ENCODE peak calls at places on chromosomes 16 and 17, in six cellular contexts. One of them, this sample, is unnamed.

GRCh38 chr17:41689497-41690299 is 1.0 kb downstream of the EIF1 start:
- DNase-seq in HL-60: no peak
- DNase-seq in stomach: no peak
- DNase-seq in vagina: no peak
- DNase-seq in GM23338: peak; percentile 83
- DNase-seq in Panc1: no peak
- DNase-seq in this sample: no peak

GRCh38 chr17:17712268-17712924 is 31.1 kb downstream of the RAI1 start:
- DNase-seq in HL-60: peak; percentile 66
- DNase-seq in GM23338: no peak
- DNase-seq in Panc1: no peak
- DNase-seq in stomach: no peak
- DNase-seq in vagina: no peak
- DNase-seq in this sample: peak; percentile 67

GRCh38 chr17:46003907-46004748 is 5.1 kb downstream of the STH start:
- DNase-seq in vagina: no peak
- DNase-seq in HL-60: no peak
- DNase-seq in stomach: peak; percentile 84
- DNase-seq in Panc1: no peak
- DNase-seq in GM23338: no peak
- DNase-seq in this sample: no peak

GRCh38 chr17:8476741-8477140 is 41.1 kb downstream of the NDEL1 start:
- DNase-seq in HL-60: no peak
- DNase-seq in vagina: no peak
- DNase-seq in GM23338: no peak
- DNase-seq in Panc1: no peak
- DNase-seq in stomach: no peak
- DNase-seq in this sample: no peak

GRCh38 chr17:17922198-17922901 is 49.9 kb downstream of the TOM1L2 start:
- DNase-seq in HL-60: no peak
- DNase-seq in stomach: no peak
- DNase-seq in Panc1: no peak
- DNase-seq in vagina: no peak
- DNase-seq in GM23338: peak; percentile 29
- DNase-seq in this sample: no peak

GRCh38 chr17:19770985-19771710 is 23.1 kb upstream of the ALDH3A1 start:
- DNase-seq in stomach: no peak
- DNase-seq in HL-60: no peak
- DNase-seq in Panc1: no peak
- DNase-seq in GM23338: no peak
- DNase-seq in vagina: no peak
- DNase-seq in this sample: no peak

GRCh38 chr17:49224198-49224996 is 6.2 kb downstream of the PHOSPHO1 start:
- DNase-seq in vagina: no peak
- DNase-seq in GM23338: peak; percentile 80
- DNase-seq in HL-60: no peak
- DNase-seq in stomach: peak; percentile 46
- DNase-seq in Panc1: no peak
- DNase-seq in this sample: no peak

GRCh38 chr17:33142703-33143299 is 150.3 kb downstream of the ASIC2 start:
- DNase-seq in HL-60: no peak
- DNase-seq in Panc1: no peak
- DNase-seq in GM23338: peak; percentile 71
- DNase-seq in stomach: no peak
- DNase-seq in vagina: no peak
- DNase-seq in this sample: no peak

GRCh38 chr16:57607676-57608461 is 20.6 kb upstream of the ADGRG1 start:
- DNase-seq in HL-60: no peak
- DNase-seq in Panc1: no peak
- DNase-seq in GM23338: no peak
- DNase-seq in vagina: peak; percentile 34
- DNase-seq in stomach: no peak
- DNase-seq in this sample: no peak

GRCh38 chr16:12296406-12296805 is 319.9 kb downstream of the SNX29 start:
- DNase-seq in Panc1: no peak
- DNase-seq in GM23338: no peak
- DNase-seq in vagina: no peak
- DNase-seq in HL-60: no peak
- DNase-seq in stomach: no peak
- DNase-seq in this sample: no peak

GRCh38 chr16:391885-392335 is 5.1 kb upstream of the NME4 start:
- DNase-seq in GM23338: peak; percentile 86
- DNase-seq in Panc1: no peak
- DNase-seq in stomach: peak; percentile 60
- DNase-seq in vagina: no peak
- DNase-seq in HL-60: peak; percentile 54
- DNase-seq in this sample: peak; percentile 73

GRCh38 chr16:56932588-56933265 is 785 bp downstream of the HERPUD1 start:
- DNase-seq in HL-60: peak; percentile 74
- DNase-seq in stomach: peak; percentile 80
- DNase-seq in Panc1: peak; percentile 38
- DNase-seq in GM23338: peak; percentile 37
- DNase-seq in vagina: no peak
- DNase-seq in this sample: no peak

GRCh38 chr17:7208027-7208571 is 11.5 kb downstream of the DLG4 start:
- DNase-seq in stomach: no peak
- DNase-seq in Panc1: no peak
- DNase-seq in HL-60: no peak
- DNase-seq in GM23338: peak; percentile 87
- DNase-seq in vagina: no peak
- DNase-seq in this sample: no peak

GRCh38 chr17:82963104-82963950 is 116.1 kb upstream of the METRNL start:
- DNase-seq in Panc1: no peak
- DNase-seq in GM23338: peak; percentile 95
- DNase-seq in vagina: no peak
- DNase-seq in HL-60: peak; percentile 18
- DNase-seq in stomach: peak; percentile 81
- DNase-seq in this sample: peak; percentile 54

GRCh38 chr17:34579979-34580684 is 750 bp downstream of the TMEM132E start:
- DNase-seq in HL-60: no peak
- DNase-seq in Panc1: no peak
- DNase-seq in stomach: no peak
- DNase-seq in vagina: no peak
- DNase-seq in GM23338: peak; percentile 72
- DNase-seq in this sample: peak; percentile 37

GRCh38 chr17:76716146-76716833 is 5.5 kb upstream of the MXRA7 start:
- DNase-seq in stomach: peak; percentile 48
- DNase-seq in GM23338: no peak
- DNase-seq in vagina: no peak
- DNase-seq in HL-60: peak; percentile 99
- DNase-seq in Panc1: no peak
- DNase-seq in this sample: no peak
- TF ChIP-seq POLR2AphosphoS5 in stomach: no peak
- TF ChIP-seq POLR2AphosphoS5 in GM23338: no peak
- TF ChIP-seq POLR2AphosphoS5 in vagina: no peak
- TF ChIP-seq POLR2AphosphoS5 in HL-60: peak; percentile 96
- TF ChIP-seq POLR2AphosphoS5 in Panc1: no peak
- TF ChIP-seq POLR2AphosphoS5 in this sample: peak; percentile 20

GRCh38 chr16:4416200-4417032 is at the start of gene CORO7:
- DNase-seq in HL-60: peak; percentile 90
- DNase-seq in Panc1: no peak
- DNase-seq in GM23338: peak; percentile 93
- DNase-seq in vagina: no peak
- DNase-seq in stomach: peak; percentile 98
- DNase-seq in this sample: peak; percentile 93
- TF ChIP-seq POLR2AphosphoS5 in HL-60: peak; percentile 36
- TF ChIP-seq POLR2AphosphoS5 in Panc1: peak; percentile 50
- TF ChIP-seq POLR2AphosphoS5 in GM23338: no peak
- TF ChIP-seq POLR2AphosphoS5 in vagina: peak; percentile 80
- TF ChIP-seq POLR2AphosphoS5 in stomach: peak; percentile 51
- TF ChIP-seq POLR2AphosphoS5 in this sample: peak; percentile 59

GRCh38 chr16:85334718-85335583 is 222.7 kb upstream of the CIBAR2 start:
- DNase-seq in vagina: no peak
- DNase-seq in HL-60: no peak
- DNase-seq in Panc1: no peak
- DNase-seq in stomach: peak; percentile 91
- DNase-seq in GM23338: peak; percentile 86
- DNase-seq in this sample: no peak
- TF ChIP-seq POLR2AphosphoS5 in vagina: no peak
- TF ChIP-seq POLR2AphosphoS5 in HL-60: no peak
- TF ChIP-seq POLR2AphosphoS5 in Panc1: no peak
- TF ChIP-seq POLR2AphosphoS5 in stomach: no peak
- TF ChIP-seq POLR2AphosphoS5 in GM23338: no peak
- TF ChIP-seq POLR2AphosphoS5 in this sample: no peak

DNA sequence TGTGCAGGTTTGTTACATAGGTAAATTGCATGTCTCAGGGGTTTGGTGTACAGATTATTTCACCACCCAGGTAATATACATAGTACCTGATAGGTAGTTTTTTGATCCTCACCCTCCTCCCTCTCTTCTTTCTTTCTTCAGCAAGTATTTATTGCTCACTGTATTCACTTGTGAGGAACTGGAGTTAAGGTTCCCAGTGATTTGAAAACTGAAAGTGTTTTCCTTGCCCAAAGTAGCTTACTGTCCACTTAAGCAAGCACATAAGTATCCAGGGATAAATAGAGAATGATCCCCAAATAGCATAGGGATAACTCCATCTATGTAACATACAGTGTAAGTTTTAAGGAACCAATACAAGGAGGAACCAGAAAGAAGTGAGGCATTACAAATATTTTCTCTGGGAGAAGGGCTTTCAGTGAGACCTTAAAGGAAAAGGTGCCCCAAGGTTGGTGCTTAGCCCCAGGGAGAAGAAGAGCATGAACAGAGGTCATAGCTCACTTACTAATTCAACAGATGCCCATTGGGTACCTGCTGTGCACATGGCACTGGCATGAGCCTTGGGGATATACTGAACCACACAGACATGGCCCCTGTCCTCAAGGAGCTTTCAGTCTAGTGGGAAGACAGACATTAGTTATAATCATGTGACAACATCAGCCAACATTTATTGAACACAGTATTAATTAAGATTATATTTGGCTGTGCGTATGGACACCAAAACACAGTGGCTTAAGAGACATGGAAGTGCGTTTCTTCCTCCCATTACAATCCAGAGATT is 17.0 kb downstream of the MYL4 start:
- DNase-seq in Panc1: no peak
- DNase-seq in GM23338: no peak
- DNase-seq in stomach: no peak
- DNase-seq in vagina: no peak
- DNase-seq in HL-60: no peak
- DNase-seq in this sample: no peak
- TF ChIP-seq POLR2AphosphoS5 in Panc1: no peak
- TF ChIP-seq POLR2AphosphoS5 in GM23338: no peak
- TF ChIP-seq POLR2AphosphoS5 in stomach: no peak
- TF ChIP-seq POLR2AphosphoS5 in vagina: no peak
- TF ChIP-seq POLR2AphosphoS5 in HL-60: no peak
- TF ChIP-seq POLR2AphosphoS5 in this sample: no peak

DNA sequence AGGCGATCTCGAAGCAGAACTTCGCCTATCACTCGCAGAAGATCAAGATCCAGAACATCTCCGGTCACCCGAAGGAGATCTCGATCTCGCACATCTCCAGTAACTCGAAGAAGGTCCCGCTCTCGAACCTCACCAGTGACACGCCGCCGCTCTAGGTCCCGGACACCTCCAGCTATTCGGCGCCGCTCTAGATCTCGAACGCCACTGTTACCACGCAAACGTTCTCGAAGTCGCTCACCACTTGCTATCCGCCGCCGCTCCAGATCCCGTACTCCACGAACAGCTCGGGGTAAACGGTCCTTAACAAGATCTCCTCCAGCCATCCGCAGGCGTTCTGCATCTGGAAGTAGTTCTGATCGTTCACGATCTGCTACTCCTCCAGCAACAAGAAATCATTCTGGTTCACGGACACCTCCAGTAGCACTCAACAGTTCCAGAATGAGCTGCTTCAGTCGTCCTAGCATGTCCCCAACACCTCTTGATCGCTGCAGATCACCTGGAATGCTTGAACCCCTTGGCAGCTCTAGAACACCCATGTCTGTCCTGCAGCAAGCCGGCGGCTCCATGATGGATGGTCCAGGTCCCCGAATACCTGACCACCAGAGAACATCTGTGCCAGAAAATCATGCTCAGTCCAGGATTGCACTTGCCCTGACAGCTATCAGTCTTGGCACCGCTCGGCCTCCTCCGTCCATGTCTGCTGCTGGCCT is 10.5 kb downstream of the ELOB start:
- DNase-seq in Panc1: no peak
- DNase-seq in GM23338: no peak
- DNase-seq in vagina: no peak
- DNase-seq in stomach: no peak
- DNase-seq in HL-60: peak; percentile 10
- DNase-seq in this sample: no peak
- TF ChIP-seq POLR2AphosphoS5 in Panc1: no peak
- TF ChIP-seq POLR2AphosphoS5 in GM23338: no peak
- TF ChIP-seq POLR2AphosphoS5 in vagina: no peak
- TF ChIP-seq POLR2AphosphoS5 in stomach: no peak
- TF ChIP-seq POLR2AphosphoS5 in HL-60: no peak
- TF ChIP-seq POLR2AphosphoS5 in this sample: peak; percentile 60

GRCh38 chr17:43393944-43394482 is 4.8 kb upstream of the ARL4D start:
- DNase-seq in vagina: no peak
- DNase-seq in HL-60: no peak
- DNase-seq in GM23338: peak; percentile 98
- DNase-seq in stomach: peak; percentile 95
- DNase-seq in Panc1: no peak
- DNase-seq in this sample: peak; percentile 66
- TF ChIP-seq POLR2AphosphoS5 in vagina: peak; percentile 86
- TF ChIP-seq POLR2AphosphoS5 in HL-60: no peak
- TF ChIP-seq POLR2AphosphoS5 in GM23338: no peak
- TF ChIP-seq POLR2AphosphoS5 in stomach: peak; percentile 67
- TF ChIP-seq POLR2AphosphoS5 in Panc1: no peak
- TF ChIP-seq POLR2AphosphoS5 in this sample: no peak